ENCODE peak calls at places on chromosomes 11 and 22, in eight cellular contexts. One of them, this sample, is unnamed. For H3K4me1, the result is how much of the 10 kb centered on the place peaks cover.

GRCh38 chr11:6646631-6647281 is 8.9 kb downstream of the DCHS1 start:
- DNase-seq in neural progenitor cell: no peak
- DNase-seq in mesenchymal stem cell: peak
- DNase-seq in gastrocnemius medialis: peak
- DNase-seq in CD8-positive, alpha-beta memory T cell: no peak
- DNase-seq in OCI-LY7: peak
- DNase-seq in hepatocyte: peak
- DNase-seq in fibroblast of lung: no peak
- DNase-seq in this sample: no peak

GRCh38 chr11:128936546-128937275 is 6.0 kb downstream of the TP53AIP1 start:
- DNase-seq in fibroblast of lung: peak
- DNase-seq in neural progenitor cell: peak
- DNase-seq in OCI-LY7: no peak
- DNase-seq in mesenchymal stem cell: peak
- DNase-seq in hepatocyte: peak
- DNase-seq in gastrocnemius medialis: no peak
- DNase-seq in CD8-positive, alpha-beta memory T cell: no peak
- DNase-seq in this sample: no peak

GRCh38 chr11:2752204-2752772 is 52.5 kb upstream of the KCNQ1OT1 start:
- DNase-seq in mesenchymal stem cell: peak
- DNase-seq in OCI-LY7: no peak
- DNase-seq in CD8-positive, alpha-beta memory T cell: no peak
- DNase-seq in neural progenitor cell: no peak
- DNase-seq in hepatocyte: no peak
- DNase-seq in fibroblast of lung: peak
- DNase-seq in gastrocnemius medialis: no peak
- DNase-seq in this sample: no peak

GRCh38 chr11:112834277-112834755 is 126.9 kb upstream of the NCAM1 start:
- DNase-seq in OCI-LY7: no peak
- DNase-seq in CD8-positive, alpha-beta memory T cell: no peak
- DNase-seq in gastrocnemius medialis: peak
- DNase-seq in fibroblast of lung: peak
- DNase-seq in neural progenitor cell: no peak
- DNase-seq in mesenchymal stem cell: no peak
- DNase-seq in hepatocyte: peak
- DNase-seq in this sample: peak

GRCh38 chr11:61787928-61788491 is 4.4 kb downstream of the TMEM258 start:
- DNase-seq in gastrocnemius medialis: no peak
- DNase-seq in hepatocyte: peak
- DNase-seq in mesenchymal stem cell: peak
- DNase-seq in CD8-positive, alpha-beta memory T cell: no peak
- DNase-seq in OCI-LY7: peak
- DNase-seq in fibroblast of lung: peak
- DNase-seq in neural progenitor cell: peak
- DNase-seq in this sample: no peak

GRCh38 chr22:49783926-49784629 is 43.6 kb downstream of the BRD1 start:
- DNase-seq in OCI-LY7: no peak
- DNase-seq in fibroblast of lung: no peak
- DNase-seq in CD8-positive, alpha-beta memory T cell: no peak
- DNase-seq in neural progenitor cell: no peak
- DNase-seq in mesenchymal stem cell: no peak
- DNase-seq in hepatocyte: no peak
- DNase-seq in gastrocnemius medialis: no peak
- DNase-seq in this sample: peak

GRCh38 chr11:113184498-113184897 is 129.9 kb upstream of the TTC12 start:
- DNase-seq in gastrocnemius medialis: no peak
- DNase-seq in hepatocyte: peak
- DNase-seq in fibroblast of lung: peak
- DNase-seq in mesenchymal stem cell: peak
- DNase-seq in neural progenitor cell: no peak
- DNase-seq in OCI-LY7: no peak
- DNase-seq in CD8-positive, alpha-beta memory T cell: no peak
- DNase-seq in this sample: no peak

GRCh38 chr11:45658292-45658991 is 7.0 kb downstream of the CHST1 start:
- DNase-seq in mesenchymal stem cell: peak
- DNase-seq in CD8-positive, alpha-beta memory T cell: no peak
- DNase-seq in neural progenitor cell: peak
- DNase-seq in hepatocyte: peak
- DNase-seq in OCI-LY7: no peak
- DNase-seq in fibroblast of lung: peak
- DNase-seq in gastrocnemius medialis: peak
- DNase-seq in this sample: peak

GRCh38 chr22:22110548-22111266 is 128.1 kb upstream of the TOP3B start:
- DNase-seq in mesenchymal stem cell: peak
- DNase-seq in gastrocnemius medialis: no peak
- DNase-seq in hepatocyte: peak
- DNase-seq in OCI-LY7: peak
- DNase-seq in fibroblast of lung: peak
- DNase-seq in neural progenitor cell: peak
- DNase-seq in CD8-positive, alpha-beta memory T cell: no peak
- DNase-seq in this sample: no peak

GRCh38 chr22:19343470-19343869 is 52.0 kb upstream of the CLTCL1 start:
- DNase-seq in neural progenitor cell: no peak
- DNase-seq in hepatocyte: no peak
- DNase-seq in CD8-positive, alpha-beta memory T cell: no peak
- DNase-seq in OCI-LY7: no peak
- DNase-seq in gastrocnemius medialis: no peak
- DNase-seq in fibroblast of lung: no peak
- DNase-seq in mesenchymal stem cell: no peak
- DNase-seq in this sample: no peak

GRCh38 chr11:746289-747175 is 732 bp upstream of the TALDO1 start:
- DNase-seq in mesenchymal stem cell: peak
- DNase-seq in OCI-LY7: peak
- DNase-seq in neural progenitor cell: peak
- DNase-seq in CD8-positive, alpha-beta memory T cell: no peak
- DNase-seq in gastrocnemius medialis: peak
- DNase-seq in fibroblast of lung: peak
- DNase-seq in hepatocyte: no peak
- DNase-seq in this sample: no peak

GRCh38 chr11:11672101-11672500 is 50.3 kb upstream of the GALNT18 start:
- DNase-seq in hepatocyte: no peak
- DNase-seq in CD8-positive, alpha-beta memory T cell: no peak
- DNase-seq in neural progenitor cell: no peak
- DNase-seq in mesenchymal stem cell: no peak
- DNase-seq in OCI-LY7: no peak
- DNase-seq in gastrocnemius medialis: no peak
- DNase-seq in fibroblast of lung: no peak
- DNase-seq in this sample: no peak

GRCh38 chr22:19968450-19968891 is 26.9 kb upstream of the TXNRD2 start:
- DNase-seq in mesenchymal stem cell: no peak
- DNase-seq in gastrocnemius medialis: no peak
- DNase-seq in CD8-positive, alpha-beta memory T cell: no peak
- DNase-seq in hepatocyte: no peak
- DNase-seq in OCI-LY7: no peak
- DNase-seq in neural progenitor cell: no peak
- DNase-seq in fibroblast of lung: no peak
- DNase-seq in this sample: no peak

GRCh38 chr11:257766-258493 is 20.3 kb upstream of the NLRP6 start:
- DNase-seq in neural progenitor cell: no peak
- DNase-seq in mesenchymal stem cell: no peak
- DNase-seq in CD8-positive, alpha-beta memory T cell: no peak
- DNase-seq in OCI-LY7: peak
- DNase-seq in hepatocyte: no peak
- DNase-seq in gastrocnemius medialis: no peak
- DNase-seq in fibroblast of lung: no peak
- DNase-seq in this sample: no peak

GRCh38 chr11:3890014-3890413 is 34.5 kb downstream of the STIM1 start:
- DNase-seq in OCI-LY7: no peak
- DNase-seq in CD8-positive, alpha-beta memory T cell: no peak
- DNase-seq in mesenchymal stem cell: no peak
- DNase-seq in fibroblast of lung: no peak
- DNase-seq in hepatocyte: no peak
- DNase-seq in neural progenitor cell: no peak
- DNase-seq in gastrocnemius medialis: no peak
- DNase-seq in this sample: no peak

GRCh38 chr11:3888876-3889275 is 33.4 kb downstream of the STIM1 start:
- DNase-seq in hepatocyte: no peak
- DNase-seq in CD8-positive, alpha-beta memory T cell: no peak
- DNase-seq in gastrocnemius medialis: no peak
- DNase-seq in fibroblast of lung: no peak
- DNase-seq in neural progenitor cell: no peak
- DNase-seq in OCI-LY7: no peak
- DNase-seq in mesenchymal stem cell: no peak
- DNase-seq in this sample: no peak

GRCh38 chr11:3885855-3886254 is 30.4 kb downstream of the STIM1 start:
- DNase-seq in neural progenitor cell: no peak
- DNase-seq in mesenchymal stem cell: no peak
- DNase-seq in hepatocyte: no peak
- DNase-seq in CD8-positive, alpha-beta memory T cell: no peak
- DNase-seq in gastrocnemius medialis: no peak
- DNase-seq in OCI-LY7: no peak
- DNase-seq in fibroblast of lung: peak
- DNase-seq in this sample: no peak

GRCh38 chr11:3886985-3887384 is 31.5 kb downstream of the STIM1 start:
- DNase-seq in gastrocnemius medialis: no peak
- DNase-seq in fibroblast of lung: no peak
- DNase-seq in hepatocyte: no peak
- DNase-seq in OCI-LY7: no peak
- DNase-seq in CD8-positive, alpha-beta memory T cell: no peak
- DNase-seq in neural progenitor cell: no peak
- DNase-seq in mesenchymal stem cell: no peak
- DNase-seq in this sample: no peak

DNA sequence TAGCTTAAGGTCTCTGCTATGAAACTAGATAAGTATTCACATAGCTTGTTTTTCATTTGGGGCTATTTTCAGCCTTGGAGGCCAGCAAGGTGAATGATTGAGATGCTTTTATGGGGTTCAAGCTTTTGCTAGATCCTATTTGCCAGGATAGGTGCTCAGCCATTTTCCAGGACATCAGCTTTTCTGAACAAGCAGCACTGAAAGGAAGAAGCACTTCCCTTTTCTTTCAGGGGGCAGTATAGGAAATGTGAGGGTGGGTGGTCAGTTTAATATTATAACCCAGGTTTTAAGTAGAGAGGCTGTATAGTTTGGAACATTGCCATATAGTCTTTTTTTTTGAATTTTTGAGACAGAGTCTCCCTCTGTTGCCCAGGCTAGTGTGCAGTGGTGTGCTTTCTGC is 32.7 kb downstream of the STIM1 start:
- DNase-seq in gastrocnemius medialis: no peak
- DNase-seq in neural progenitor cell: no peak
- DNase-seq in fibroblast of lung: no peak
- DNase-seq in OCI-LY7: no peak
- DNase-seq in mesenchymal stem cell: no peak
- DNase-seq in CD8-positive, alpha-beta memory T cell: no peak
- DNase-seq in hepatocyte: no peak
- DNase-seq in this sample: no peak
- H3K4me1 ChIP-seq in gastrocnemius medialis: half or more
- H3K4me1 ChIP-seq in neural progenitor cell: under half
- H3K4me1 ChIP-seq in fibroblast of lung: under half
- H3K4me1 ChIP-seq in OCI-LY7: half or more
- H3K4me1 ChIP-seq in mesenchymal stem cell: under half
- H3K4me1 ChIP-seq in CD8-positive, alpha-beta memory T cell: under half
- H3K4me1 ChIP-seq in hepatocyte: under half
- H3K4me1 ChIP-seq in this sample: under half

DNA sequence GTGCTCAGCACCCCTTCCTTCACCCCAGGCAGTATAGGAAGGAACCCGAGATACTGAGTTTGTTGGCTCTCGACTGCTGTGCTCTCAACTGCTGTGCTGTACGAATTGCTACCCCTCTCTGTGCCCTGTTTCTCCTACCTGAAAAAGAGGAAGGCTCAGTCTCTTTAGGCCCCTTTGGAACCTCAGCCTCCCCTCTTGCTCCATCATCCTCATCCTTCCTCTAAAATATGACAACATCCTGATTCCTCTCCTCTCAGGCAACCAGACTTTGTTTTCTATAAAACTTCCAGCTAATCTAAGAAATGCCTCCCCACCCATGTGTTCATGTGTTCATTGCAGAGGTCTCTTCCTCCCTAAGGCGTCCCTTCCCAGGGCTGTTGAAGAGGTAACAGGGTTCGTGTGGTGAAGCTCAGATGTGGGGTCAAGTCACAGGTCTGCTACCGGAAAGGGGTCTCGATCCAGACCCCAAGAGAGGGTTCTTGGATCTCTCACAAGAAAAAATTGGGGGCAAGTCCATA is 35.5 kb upstream of the CD82 start:
- DNase-seq in neural progenitor cell: no peak
- DNase-seq in CD8-positive, alpha-beta memory T cell: no peak
- DNase-seq in hepatocyte: no peak
- DNase-seq in mesenchymal stem cell: no peak
- DNase-seq in gastrocnemius medialis: no peak
- DNase-seq in fibroblast of lung: no peak
- DNase-seq in OCI-LY7: no peak
- DNase-seq in this sample: no peak
- H3K4me1 ChIP-seq in neural progenitor cell: under half
- H3K4me1 ChIP-seq in CD8-positive, alpha-beta memory T cell: under half
- H3K4me1 ChIP-seq in hepatocyte: under half
- H3K4me1 ChIP-seq in mesenchymal stem cell: under half
- H3K4me1 ChIP-seq in gastrocnemius medialis: under half
- H3K4me1 ChIP-seq in fibroblast of lung: under half
- H3K4me1 ChIP-seq in OCI-LY7: under half
- H3K4me1 ChIP-seq in this sample: under half

DNA sequence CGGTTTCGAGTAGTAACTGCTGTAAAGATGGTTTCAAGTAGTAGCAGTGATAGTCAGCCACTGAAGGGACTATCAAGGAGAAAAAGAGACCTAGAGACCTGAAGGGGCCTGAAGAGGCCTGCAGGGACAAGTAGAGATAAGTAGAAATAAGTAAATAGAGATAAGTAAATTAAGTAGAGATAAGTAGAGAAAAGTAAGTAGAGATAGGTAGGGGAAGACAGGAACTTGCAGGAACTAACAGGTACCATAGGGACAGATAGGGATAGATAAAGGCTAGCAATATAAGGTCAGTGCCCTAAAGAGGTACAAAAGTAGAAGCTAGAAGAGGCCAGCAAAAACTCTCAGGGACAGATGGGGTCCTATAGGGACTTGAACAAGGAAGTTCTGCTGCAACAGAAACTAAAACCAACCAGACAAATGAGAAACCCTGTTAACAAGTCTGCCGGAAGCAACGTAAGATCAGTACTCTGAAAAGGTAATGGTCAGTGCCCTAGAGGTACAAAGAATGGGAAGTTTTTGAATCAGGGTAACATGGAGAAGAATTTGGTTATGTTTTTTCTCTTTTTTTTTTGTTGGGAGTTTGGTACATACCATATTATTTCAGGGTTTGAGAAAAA is 9.6 kb upstream of the SC5D start:
- DNase-seq in gastrocnemius medialis: no peak
- DNase-seq in OCI-LY7: no peak
- DNase-seq in hepatocyte: no peak
- DNase-seq in mesenchymal stem cell: no peak
- DNase-seq in CD8-positive, alpha-beta memory T cell: no peak
- DNase-seq in fibroblast of lung: no peak
- DNase-seq in neural progenitor cell: no peak
- DNase-seq in this sample: no peak
- H3K4me1 ChIP-seq in gastrocnemius medialis: under half
- H3K4me1 ChIP-seq in OCI-LY7: under half
- H3K4me1 ChIP-seq in hepatocyte: under half
- H3K4me1 ChIP-seq in mesenchymal stem cell: under half
- H3K4me1 ChIP-seq in CD8-positive, alpha-beta memory T cell: under half
- H3K4me1 ChIP-seq in fibroblast of lung: under half
- H3K4me1 ChIP-seq in neural progenitor cell: under half
- H3K4me1 ChIP-seq in this sample: under half

DNA sequence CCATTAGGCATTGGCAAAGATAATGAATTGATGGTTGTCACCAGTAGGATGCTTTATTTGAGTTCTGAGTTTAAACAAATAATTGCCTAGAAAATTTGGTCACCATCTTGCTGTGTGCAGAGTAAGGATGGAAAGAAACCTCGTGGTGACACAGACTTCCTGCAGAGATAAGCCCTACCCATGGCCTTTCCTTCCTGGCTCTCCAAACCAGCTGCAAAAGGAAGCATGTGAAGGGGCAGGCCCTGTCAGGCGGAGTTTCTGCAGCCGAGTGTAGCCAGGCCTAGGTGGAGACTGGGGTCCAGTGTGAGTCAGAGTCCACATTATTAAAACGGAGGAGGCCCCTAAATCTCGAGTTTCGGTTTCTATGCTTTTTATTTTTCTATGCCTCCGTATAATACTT is 83.1 kb upstream of the ADSL start:
- DNase-seq in gastrocnemius medialis: no peak
- DNase-seq in CD8-positive, alpha-beta memory T cell: no peak
- DNase-seq in neural progenitor cell: no peak
- DNase-seq in OCI-LY7: no peak
- DNase-seq in mesenchymal stem cell: peak
- DNase-seq in fibroblast of lung: no peak
- DNase-seq in hepatocyte: no peak
- DNase-seq in this sample: no peak
- H3K4me1 ChIP-seq in gastrocnemius medialis: under half
- H3K4me1 ChIP-seq in CD8-positive, alpha-beta memory T cell: under half
- H3K4me1 ChIP-seq in neural progenitor cell: under half
- H3K4me1 ChIP-seq in OCI-LY7: under half
- H3K4me1 ChIP-seq in mesenchymal stem cell: under half
- H3K4me1 ChIP-seq in fibroblast of lung: under half
- H3K4me1 ChIP-seq in hepatocyte: under half
- H3K4me1 ChIP-seq in this sample: under half

This sample was measured in psoas muscle.